ENCODE peak calls at places on chromosomes 2 and 18, in six cellular contexts. V is MM.1S, Z is SK-N-SH, R is Karpas-422, D is OCI-LY7, B is GM23338. W is an unnamed sample.

GRCh38 chr2:69791045-69791444 is 38.4 kb upstream of the GMCL1 start:
- DNase-seq in D (peak; percentile 8), B (no peak), Z (no peak), V (no peak), R (no peak), W (no peak)

GRCh38 chr2:33366473-33366872 is 110.0 kb upstream of the RASGRP3 start:
- DNase-seq in D (no peak), R (no peak), B (no peak), Z (no peak), V (no peak), W (no peak)

GRCh38 chr2:218648473-218649100 is 10.8 kb downstream of the ZNF142 start:
- DNase-seq in V (peak; percentile 65), D (peak; percentile 67), B (peak; percentile 76), R (peak; percentile 88), Z (peak; percentile 76), W (peak; percentile 80)

GRCh38 chr2:43192039-43192438 is 34.4 kb downstream of the ZFP36L2 start:
- DNase-seq in B (peak; percentile 83), D (peak; percentile 62), V (peak; percentile 16), Z (no peak), R (peak; percentile 54), W (peak; percentile 27)

GRCh38 chr2:217929757-217930707 is 72.8 kb downstream of the TNS1 start:
- DNase-seq in D (no peak), Z (no peak), V (no peak), R (no peak), B (no peak), W (no peak)

GRCh38 chr2:20579866-20580265 is 71.0 kb downstream of the HS1BP3 start:
- DNase-seq in D (no peak), B (no peak), Z (no peak), V (no peak), R (no peak), W (peak; percentile 31)

GRCh38 chr2:68870215-68870614 is 982 bp downstream of the BMP10 start:
- DNase-seq in B (no peak), R (no peak), V (no peak), D (peak; percentile 13), Z (no peak), W (peak; percentile 61)

GRCh38 chr18:23641143-23641720 is 21.5 kb downstream of the ANKRD29 start:
- DNase-seq in Z (no peak), B (no peak), D (no peak), V (no peak), R (no peak), W (no peak)

GRCh38 chr18:10726198-10727068 is 200.6 kb downstream of the NAPG start:
- DNase-seq in D (no peak), V (no peak), R (no peak), Z (no peak), B (no peak), W (no peak)

GRCh38 chr2:241659150-241659739 is 21.8 kb downstream of the ATG4B start:
- DNase-seq in R (peak; percentile 86), V (no peak), B (peak; percentile 82), Z (peak; percentile 72), D (peak; percentile 52), W (peak; percentile 49)

GRCh38 chr2:131115752-131116151 is 10.6 kb downstream of the PLEKHB2 start:
- DNase-seq in D (no peak), B (no peak), R (no peak), Z (no peak), V (no peak), W (no peak)

GRCh38 chr18:68604256-68604655 is 110.7 kb downstream of the TMX3 start:
- DNase-seq in D (no peak), B (no peak), Z (no peak), V (no peak), R (no peak), W (no peak)

GRCh38 chr2:46335404-46335965 is 38.3 kb downstream of the EPAS1 start:
- DNase-seq in V (no peak), D (no peak), Z (no peak), B (peak; percentile 69), R (no peak), W (no peak)

GRCh38 chr2:189854152-189854551 is 69.9 kb downstream of the PMS1 start:
- DNase-seq in B (no peak), R (no peak), D (no peak), Z (no peak), V (no peak), W (no peak)

GRCh38 chr2:189851174-189851826 is 67.0 kb downstream of the PMS1 start:
- DNase-seq in B (peak; percentile 52), V (no peak), Z (no peak), D (no peak), R (no peak), W (no peak)

GRCh38 chr2:189860161-189860560 is 75.9 kb downstream of the PMS1 start:
- DNase-seq in B (no peak), D (no peak), R (no peak), Z (no peak), V (no peak), W (no peak)

GRCh38 chr2:189858301-189858700 is 74.1 kb downstream of the PMS1 start:
- DNase-seq in R (no peak), V (no peak), Z (no peak), B (no peak), D (no peak), W (no peak)

GRCh38 chr2:189854956-189855355 is 70.7 kb downstream of the PMS1 start:
- DNase-seq in D (no peak), B (no peak), V (no peak), Z (no peak), R (no peak), W (no peak)
- H2AFZ ChIP-seq in D (no peak overlapping the region), B (no peak overlapping the region), V (no peak overlapping the region), Z (no peak overlapping the region), R (no peak overlapping the region), W (no peak overlapping the region)

DNA sequence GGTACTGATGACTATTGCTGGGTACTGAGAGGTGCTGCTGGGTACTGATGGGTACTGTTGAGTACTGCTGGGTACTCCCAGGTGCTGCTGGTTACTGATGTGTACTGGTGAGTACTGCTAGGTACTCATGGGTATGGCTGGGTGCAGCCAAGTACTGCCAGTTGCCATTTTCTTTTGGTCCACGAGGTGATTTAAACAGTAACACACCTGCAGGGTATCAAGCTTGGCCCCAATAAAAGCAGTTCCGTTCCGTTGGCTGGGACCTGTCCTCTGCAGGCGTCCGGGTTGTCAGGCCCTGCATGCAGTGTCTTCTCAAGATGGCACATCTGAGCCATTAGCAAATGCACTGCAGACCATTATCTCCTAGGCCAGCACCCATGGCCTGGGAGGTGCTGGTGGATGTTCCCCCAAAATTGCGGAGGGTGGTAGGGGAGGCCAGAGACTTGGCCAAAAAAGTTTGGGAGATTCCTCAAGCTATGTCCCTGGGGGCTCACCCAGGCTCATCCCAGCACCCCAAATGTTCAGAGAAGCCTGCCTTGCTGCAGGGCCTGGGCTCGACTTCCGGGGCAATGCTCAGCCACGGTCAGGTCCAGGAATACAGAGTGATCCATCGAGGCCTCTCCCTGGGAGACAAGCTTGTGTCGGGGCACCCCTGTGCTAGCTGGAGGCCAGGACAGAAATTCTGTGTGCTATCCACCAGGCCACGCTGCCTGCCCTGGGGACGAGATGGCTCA is 165.2 kb downstream of the TWIST2 start:
- DNase-seq in V (no peak), B (no peak), D (no peak), R (no peak), Z (no peak), W (no peak)
- H3K9me2 ChIP-seq in V (no peaks in the 10 kb centered on the region), B (no peaks in the 10 kb centered on the region), D (no peaks in the 10 kb centered on the region), R (no peaks in the 10 kb centered on the region), Z (no peaks in the 10 kb centered on the region), W (no peaks in the 10 kb centered on the region)

DNA sequence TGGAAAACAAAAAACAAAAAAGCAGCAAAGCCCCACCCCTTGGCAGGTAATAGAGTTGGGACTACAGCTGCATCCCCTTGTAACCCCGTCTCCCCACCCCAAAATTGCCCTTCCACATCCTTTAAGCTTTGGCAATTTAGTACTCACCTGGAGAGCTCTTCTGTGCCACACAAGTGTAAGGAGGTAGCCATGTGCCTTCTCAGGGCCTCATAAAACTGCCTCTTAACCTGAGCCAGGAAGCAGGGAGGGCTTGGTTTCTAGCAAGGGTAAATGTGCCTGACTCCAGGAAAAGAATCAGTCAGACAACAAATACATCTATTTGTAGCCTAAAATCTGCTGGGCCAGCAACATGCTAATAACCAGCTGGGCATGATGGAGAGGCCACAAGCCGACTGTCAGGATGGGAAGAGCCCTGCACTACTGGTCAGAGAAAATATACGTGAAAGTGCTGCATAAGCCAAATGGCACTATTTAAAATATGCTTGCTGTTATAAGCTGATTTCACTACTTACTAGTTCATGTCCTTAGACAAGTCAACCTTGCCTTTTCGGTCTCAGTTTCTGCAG is 46.3 kb downstream of the NOP58 start:
- DNase-seq in D (no peak), Z (no peak), V (peak; percentile 84), B (peak; percentile 4), R (no peak), W (no peak)
- H2AFZ ChIP-seq in D (no peak overlapping the region), Z (no peak overlapping the region), V (no peak overlapping the region), B (no peak overlapping the region), R (no peak overlapping the region), W (no peak overlapping the region)

GRCh38 chr2:95034221-95034620 is 8.7 kb downstream of the MAL start:
- DNase-seq in R (no peak), D (no peak), B (no peak), Z (peak; percentile 42), V (no peak), W (peak; percentile 95)

GRCh38 chr2:95039978-95040377 is 14.5 kb downstream of the MAL start:
- DNase-seq in V (no peak), R (no peak), D (no peak), Z (no peak), B (no peak), W (no peak)

GRCh38 chr2:95034818-95035217 is 9.3 kb downstream of the MAL start:
- DNase-seq in R (no peak), Z (no peak), B (no peak), V (no peak), D (no peak), W (no peak)

GRCh38 chr2:95039410-95039809 is 13.9 kb downstream of the MAL start:
- DNase-seq in Z (no peak), V (no peak), B (no peak), R (no peak), D (no peak), W (no peak)

GRCh38 chr2:95036491-95037289 is 11.2 kb downstream of the MAL start:
- DNase-seq in Z (no peak), V (no peak), R (no peak), D (no peak), B (no peak), W (peak; percentile 62)
- H3K9me2 ChIP-seq in Z (no peaks in the 10 kb centered on the region), V (no peaks in the 10 kb centered on the region), R (no peaks in the 10 kb centered on the region), D (no peaks in the 10 kb centered on the region), B (no peaks in the 10 kb centered on the region), W (no peaks in the 10 kb centered on the region)

DNA sequence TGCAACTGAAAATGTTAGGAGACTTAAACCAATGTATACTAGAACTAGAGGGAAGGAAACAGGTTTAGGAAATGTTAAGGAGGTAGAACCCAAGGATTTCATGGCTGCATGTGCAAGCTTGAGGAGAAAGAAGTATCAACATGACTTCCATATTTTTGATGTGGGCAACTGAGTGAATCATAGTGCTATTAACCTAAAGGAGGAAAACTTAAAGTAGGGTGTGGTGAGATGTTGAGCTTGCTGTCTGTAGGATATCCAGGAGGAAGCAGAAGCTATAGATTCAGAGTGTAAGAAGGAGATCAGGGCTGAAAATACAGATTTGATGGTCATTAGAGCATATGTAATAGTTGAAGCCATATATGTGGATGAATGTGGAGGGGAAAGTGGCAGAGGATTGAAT is 31.5 kb downstream of the NDC80 start:
- DNase-seq in B (no peak), D (no peak), Z (no peak), R (no peak), V (no peak), W (no peak)
- H2AFZ ChIP-seq in B (no peak overlapping the region), D (no peak overlapping the region), Z (peak overlapping the region; percentile 52), R (no peak overlapping the region), V (no peak overlapping the region), W (no peak overlapping the region)

DNA sequence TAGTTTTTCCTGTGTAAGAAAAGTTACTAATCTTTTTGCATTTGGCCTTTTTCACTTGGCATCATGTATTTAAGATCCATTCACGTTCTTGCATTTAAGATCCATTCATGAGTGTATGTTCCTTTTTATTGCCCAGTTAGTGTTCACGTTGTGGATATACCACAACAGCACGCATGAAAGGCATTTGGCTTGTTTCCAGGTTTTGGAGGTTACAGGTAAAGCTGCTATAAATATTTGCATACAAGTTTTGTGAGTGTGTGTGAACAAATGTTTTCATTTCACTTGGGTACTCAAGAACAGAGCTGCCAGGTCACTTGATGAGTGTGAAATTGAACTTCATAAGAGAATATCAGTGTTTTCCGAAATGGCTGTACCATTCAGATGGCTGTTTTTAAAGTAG is 121.2 kb downstream of the CCBE1 start:
- DNase-seq in B (no peak), R (no peak), Z (no peak), D (no peak), V (no peak), W (peak; percentile 9)
- H3K9me2 ChIP-seq in B (no peaks in the 10 kb centered on the region), R (no peaks in the 10 kb centered on the region), Z (no peaks in the 10 kb centered on the region), D (no peaks in the 10 kb centered on the region), V (no peaks in the 10 kb centered on the region), W (no peaks in the 10 kb centered on the region)

W was measured in PC-3.